ENCODE peak calls at places on chromosomes 6 and 20, in four cellular contexts. I, J, X and Y are unnamed samples.
A peak's percentile ranks its signal among the peaks of the same experiment; 100 is the strongest.

GRCh38 chr6:114936060-114936459 is 593.2 kb upstream of the HS3ST5 start:
- DNase-seq in I (no peak), J (no peak), X (no peak), Y (no peak)

GRCh38 chr6:106553440-106553839 is 75.9 kb downstream of the RTN4IP1 start:
- DNase-seq in I (no peak), J (no peak), X (no peak), Y (no peak)

GRCh38 chr6:5302220-5302946 is 41.1 kb downstream of the FARS2 start:
- DNase-seq in I (no peak), J (no peak), X (no peak), Y (no peak)

GRCh38 chr20:64151634-64152530 is 12.4 kb upstream of the MYT1 start:
- DNase-seq in I (no peak), J (peak; percentile 20), X (no peak), Y (no peak)

GRCh38 chr6:157989541-157990289 is 8.1 kb downstream of the SYNJ2 start:
- DNase-seq in I (no peak), J (peak; percentile 68), X (peak; percentile 50), Y (no peak)

GRCh38 chr6:32659856-32660595 is 6.4 kb downstream of the HLA-DQB1 start:
- DNase-seq in I (no peak), J (no peak), X (no peak), Y (no peak)

GRCh38 chr20:62227977-62228958 is 8.2 kb upstream of the HRH3 start:
- DNase-seq in I (no peak), J (no peak), X (no peak), Y (no peak)

GRCh38 chr20:62368629-62369507 is 1.8 kb upstream of the LAMA5 start:
- DNase-seq in I (no peak), J (peak; percentile 51), X (peak; percentile 89), Y (no peak)

GRCh38 chr20:49612127-49612738 is 44.3 kb upstream of the PTGIS start:
- DNase-seq in I (no peak), J (no peak), X (no peak), Y (no peak)

GRCh38 chr20:62120365-62120762 is 1.9 kb upstream of the LSM14B start:
- DNase-seq in I (no peak), J (no peak), X (no peak), Y (no peak)

GRCh38 chr6:36171573-36171972 is 25.0 kb upstream of the BRPF3 start:
- DNase-seq in I (no peak), J (no peak), X (no peak), Y (no peak)

GRCh38 chr6:136318676-136319075 is 29.0 kb upstream of the BCLAF1 start:
- DNase-seq in I (no peak), J (no peak), X (no peak), Y (no peak)

GRCh38 chr20:61683721-61684120 is 382.0 kb downstream of the TAF4 start:
- DNase-seq in I (no peak), J (peak; percentile 79), X (no peak), Y (no peak)

GRCh38 chr20:63168861-63169260 is 47.1 kb downstream of the YTHDF1 start:
- DNase-seq in I (no peak), J (no peak), X (no peak), Y (no peak)

GRCh38 chr20:8073024-8073832 is 53.7 kb upstream of the TMX4 start:
- DNase-seq in I (no peak), J (peak; percentile 71), X (peak; percentile 10), Y (no peak)

GRCh38 chr6:137660296-137660731 is 166.1 kb upstream of the OLIG3 start:
- DNase-seq in I (no peak), J (no peak), X (no peak), Y (no peak)
- H3K4me3 ChIP-seq in I (no peak overlapping the region), J (no peak overlapping the region), X (no peak overlapping the region), Y (no peak overlapping the region)

DNA sequence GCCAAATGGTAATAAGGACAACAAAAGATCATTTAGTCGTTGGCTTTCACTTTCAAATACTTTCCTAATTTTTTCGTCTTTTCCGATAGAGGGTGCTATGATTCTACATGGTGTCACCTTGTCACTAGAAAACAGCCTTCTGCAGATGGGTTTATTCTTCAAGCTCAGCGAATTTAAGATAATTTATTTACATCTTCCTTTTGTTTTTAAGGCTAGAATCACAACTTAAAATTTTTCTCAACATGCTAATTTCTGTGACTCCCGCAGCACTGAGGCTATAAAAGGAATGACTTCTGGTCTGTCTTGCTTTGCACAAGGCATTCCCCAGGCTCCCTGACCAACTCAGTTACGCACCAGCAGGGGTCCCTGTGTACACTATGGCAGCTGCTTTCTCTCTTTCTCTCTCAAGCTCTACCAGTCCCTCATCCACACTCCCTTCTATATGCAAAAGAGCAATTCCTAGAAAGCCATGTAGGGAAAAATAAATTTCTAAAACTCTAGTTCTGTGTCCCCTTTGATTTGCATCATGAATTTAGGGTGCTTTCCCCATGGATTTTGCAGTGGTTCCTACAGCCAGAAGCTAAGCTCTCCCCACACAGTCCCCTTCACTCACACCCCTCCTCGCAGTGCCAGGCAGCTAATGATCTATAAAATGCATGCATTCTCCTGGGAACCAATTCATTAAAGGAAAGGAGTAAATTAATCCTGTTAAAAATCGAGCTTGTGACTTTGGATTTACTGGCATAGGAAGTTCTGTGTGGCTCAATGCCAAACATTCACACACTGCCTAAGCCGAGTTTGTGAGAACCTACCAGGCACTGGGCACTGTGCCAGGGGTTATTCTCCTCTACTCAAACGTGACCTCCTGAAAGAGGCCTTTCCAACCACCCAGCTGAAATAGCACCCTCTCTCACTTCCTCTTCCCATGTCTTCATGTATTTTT is 74.5 kb downstream of the DCDC2 start:
- DNase-seq in I (no peak), J (peak; percentile 63), X (peak; percentile 90), Y (no peak)
- TF ChIP-seq CTCF in I (peak; percentile 51), J (peak; percentile 64), X (peak; percentile 98), Y (peak; percentile 37)

GRCh38 chr6:25371037-25371347 is 91.8 kb downstream of the CARMIL1 start:
- DNase-seq in I (no peak), J (no peak), X (no peak), Y (no peak)

GRCh38 chr6:25370175-25371036 is 91.2 kb downstream of the CARMIL1 start:
- DNase-seq in I (no peak), J (no peak), X (no peak), Y (no peak)

GRCh38 chr6:25366785-25367657 is 87.8 kb downstream of the CARMIL1 start:
- DNase-seq in I (no peak), J (peak; percentile 41), X (no peak), Y (no peak)

GRCh38 chr6:25369450-25370086 is 90.4 kb downstream of the CARMIL1 start:
- DNase-seq in I (no peak), J (peak; percentile 17), X (no peak), Y (no peak)

DNA sequence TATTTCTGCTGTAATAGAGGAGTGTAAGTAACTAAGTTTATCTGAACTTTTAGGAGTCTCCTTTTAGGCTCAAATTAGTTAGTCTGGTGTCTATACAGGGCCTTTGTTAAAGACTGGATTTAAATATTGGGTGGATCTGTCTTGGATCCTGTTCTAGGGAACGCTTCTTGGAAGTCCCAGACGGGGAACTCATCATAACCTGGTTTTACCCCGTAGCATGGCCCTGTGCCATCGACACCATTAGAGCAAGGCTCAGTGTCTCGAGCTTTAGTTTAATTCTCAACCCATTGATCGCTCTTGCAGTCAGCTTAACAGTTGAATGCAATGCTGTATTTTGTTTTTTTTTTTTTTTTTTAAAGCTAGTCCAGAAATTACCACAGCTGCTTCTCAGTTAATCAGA is 89.9 kb downstream of the CARMIL1 start:
- DNase-seq in I (no peak), J (no peak), X (no peak), Y (no peak)
- H3K4me1 ChIP-seq in I (peaks cover 48% of the 10 kb centered on the region), J (peaks cover 27% of the 10 kb centered on the region), X (peaks cover 28% of the 10 kb centered on the region), Y (peaks cover 56% of the 10 kb centered on the region)

GRCh38 chr6:149044394-149044965 is 273.0 kb upstream of the TAB2 start:
- DNase-seq in I (no peak), J (no peak), X (no peak), Y (no peak)

GRCh38 chr6:149043476-149044130 is 273.9 kb upstream of the TAB2 start:
- DNase-seq in I (no peak), J (no peak), X (peak; percentile 66), Y (no peak)

GRCh38 chr6:149046164-149046821 is 271.2 kb upstream of the TAB2 start:
- DNase-seq in I (no peak), J (no peak), X (no peak), Y (no peak)

GRCh38 chr6:149046822-149047246 is 270.7 kb upstream of the TAB2 start:
- DNase-seq in I (no peak), J (no peak), X (no peak), Y (no peak)

DNA sequence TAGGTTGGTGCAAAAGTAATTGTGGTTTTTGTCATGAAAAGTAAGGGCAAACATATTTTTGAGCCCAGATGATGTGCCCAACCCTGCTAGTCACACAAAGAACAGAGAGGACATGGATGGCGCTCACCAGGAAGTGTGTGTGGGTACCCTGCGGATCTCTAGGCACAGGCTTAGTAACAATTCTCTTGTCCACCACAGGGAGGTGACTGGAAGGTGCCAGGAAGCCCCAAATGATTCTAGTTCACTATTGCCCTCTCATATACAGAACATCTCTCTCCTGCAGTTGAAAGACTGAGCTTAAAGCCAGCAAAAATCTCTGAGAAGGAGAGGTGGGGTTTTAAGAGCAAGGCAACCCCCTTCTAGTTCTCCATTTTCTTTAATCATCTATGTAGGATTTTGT is 272.1 kb upstream of the TAB2 start:
- DNase-seq in I (no peak), J (no peak), X (no peak), Y (no peak)
- H3K4me3 ChIP-seq in I (no peak overlapping the region), J (no peak overlapping the region), X (no peak overlapping the region), Y (no peak overlapping the region)

DNA sequence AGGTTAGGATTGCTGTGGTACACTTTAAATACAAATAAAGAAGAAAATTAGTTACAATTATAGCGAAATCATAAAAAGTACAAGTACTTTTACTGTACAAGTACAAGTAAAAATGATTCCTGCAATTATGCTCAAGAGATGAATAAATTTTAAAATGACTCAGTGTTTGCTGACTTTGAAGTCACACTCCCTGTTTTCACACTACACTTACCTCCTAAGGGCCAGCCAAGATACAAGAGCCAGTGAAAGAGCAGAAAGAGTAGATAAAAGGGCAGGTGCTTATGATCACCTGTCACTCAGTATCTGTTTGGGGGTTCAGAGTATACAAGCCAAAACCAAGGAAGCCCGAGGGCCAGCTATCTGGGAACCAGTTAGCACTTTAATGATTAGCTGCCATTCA is 41.0 kb upstream of the COL21A1 start:
- DNase-seq in I (no peak), J (no peak), X (no peak), Y (no peak)
- TF ChIP-seq CTCF in I (no peak), J (no peak), X (no peak), Y (no peak)